ENCODE peak calls at places on chromosomes 13 and 19, in eight cellular contexts. One of them, this sample, is unnamed.

GRCh38 chr19:49824662-49825061 is 6.6 kb downstream of the MED25 start:
- DNase-seq in skeletal muscle cell: no peak
- DNase-seq in A172: no peak
- DNase-seq in EH: no peak
- DNase-seq in activated CD8-positive, alpha-beta memory T cell treated with anti-CD3 and anti-CD28 coated beads for 4 hours: no peak
- DNase-seq in astrocyte of the spinal cord: no peak
- DNase-seq in mucosa of gallbladder: no peak
- DNase-seq in amniotic epithelial cell: no peak
- DNase-seq in this sample: no peak

GRCh38 chr13:72960541-72960940 is 98.3 kb upstream of the KLF5 start:
- DNase-seq in skeletal muscle cell: no peak
- DNase-seq in A172: no peak
- DNase-seq in EH: no peak
- DNase-seq in activated CD8-positive, alpha-beta memory T cell treated with anti-CD3 and anti-CD28 coated beads for 4 hours: no peak
- DNase-seq in astrocyte of the spinal cord: no peak
- DNase-seq in mucosa of gallbladder: peak
- DNase-seq in amniotic epithelial cell: no peak
- DNase-seq in this sample: no peak

GRCh38 chr13:40813662-40814454 is 24.4 kb downstream of the SLC25A15 start:
- DNase-seq in skeletal muscle cell: no peak
- DNase-seq in A172: peak
- DNase-seq in EH: peak
- DNase-seq in activated CD8-positive, alpha-beta memory T cell treated with anti-CD3 and anti-CD28 coated beads for 4 hours: no peak
- DNase-seq in astrocyte of the spinal cord: peak
- DNase-seq in mucosa of gallbladder: no peak
- DNase-seq in amniotic epithelial cell: peak
- DNase-seq in this sample: no peak

GRCh38 chr13:44365008-44365407 is 8.6 kb upstream of the SERP2 start:
- DNase-seq in skeletal muscle cell: no peak
- DNase-seq in A172: peak
- DNase-seq in EH: peak
- DNase-seq in activated CD8-positive, alpha-beta memory T cell treated with anti-CD3 and anti-CD28 coated beads for 4 hours: no peak
- DNase-seq in astrocyte of the spinal cord: peak
- DNase-seq in mucosa of gallbladder: no peak
- DNase-seq in amniotic epithelial cell: peak
- DNase-seq in this sample: no peak

GRCh38 chr19:2166741-2167738 is 3.3 kb downstream of the DOT1L start:
- DNase-seq in skeletal muscle cell: no peak
- DNase-seq in A172: peak
- DNase-seq in EH: peak
- DNase-seq in activated CD8-positive, alpha-beta memory T cell treated with anti-CD3 and anti-CD28 coated beads for 4 hours: no peak
- DNase-seq in astrocyte of the spinal cord: peak
- DNase-seq in mucosa of gallbladder: peak
- DNase-seq in amniotic epithelial cell: peak
- DNase-seq in this sample: peak

GRCh38 chr19:6509118-6509971 is 7.2 kb upstream of the TUBB4A start:
- DNase-seq in skeletal muscle cell: no peak
- DNase-seq in A172: no peak
- DNase-seq in EH: no peak
- DNase-seq in activated CD8-positive, alpha-beta memory T cell treated with anti-CD3 and anti-CD28 coated beads for 4 hours: no peak
- DNase-seq in astrocyte of the spinal cord: no peak
- DNase-seq in mucosa of gallbladder: peak
- DNase-seq in amniotic epithelial cell: no peak
- DNase-seq in this sample: no peak

GRCh38 chr19:19109601-19110000 is 28.7 kb downstream of the TMEM161A start:
- DNase-seq in skeletal muscle cell: no peak
- DNase-seq in A172: no peak
- DNase-seq in EH: peak
- DNase-seq in activated CD8-positive, alpha-beta memory T cell treated with anti-CD3 and anti-CD28 coated beads for 4 hours: no peak
- DNase-seq in astrocyte of the spinal cord: no peak
- DNase-seq in mucosa of gallbladder: no peak
- DNase-seq in amniotic epithelial cell: peak
- DNase-seq in this sample: no peak

GRCh38 chr13:22130254-22130653 is 459.4 kb downstream of the FGF9 start:
- DNase-seq in skeletal muscle cell: no peak
- DNase-seq in A172: no peak
- DNase-seq in EH: no peak
- DNase-seq in activated CD8-positive, alpha-beta memory T cell treated with anti-CD3 and anti-CD28 coated beads for 4 hours: no peak
- DNase-seq in astrocyte of the spinal cord: no peak
- DNase-seq in mucosa of gallbladder: no peak
- DNase-seq in amniotic epithelial cell: no peak
- DNase-seq in this sample: no peak

GRCh38 chr13:77698211-77699058 is 948 bp downstream of the SLAIN1 start:
- DNase-seq in skeletal muscle cell: no peak
- DNase-seq in A172: no peak
- DNase-seq in EH: peak
- DNase-seq in activated CD8-positive, alpha-beta memory T cell treated with anti-CD3 and anti-CD28 coated beads for 4 hours: no peak
- DNase-seq in astrocyte of the spinal cord: no peak
- DNase-seq in mucosa of gallbladder: peak
- DNase-seq in amniotic epithelial cell: no peak
- DNase-seq in this sample: peak

GRCh38 chr13:24038405-24038804 is 122.1 kb upstream of the SPATA13 start:
- DNase-seq in skeletal muscle cell: no peak
- DNase-seq in A172: peak
- DNase-seq in EH: peak
- DNase-seq in activated CD8-positive, alpha-beta memory T cell treated with anti-CD3 and anti-CD28 coated beads for 4 hours: no peak
- DNase-seq in astrocyte of the spinal cord: peak
- DNase-seq in mucosa of gallbladder: no peak
- DNase-seq in amniotic epithelial cell: peak
- DNase-seq in this sample: no peak

GRCh38 chr19:49823472-49823871 is 5.4 kb downstream of the MED25 start:
- DNase-seq in skeletal muscle cell: no peak
- DNase-seq in A172: no peak
- DNase-seq in EH: no peak
- DNase-seq in activated CD8-positive, alpha-beta memory T cell treated with anti-CD3 and anti-CD28 coated beads for 4 hours: no peak
- DNase-seq in astrocyte of the spinal cord: no peak
- DNase-seq in mucosa of gallbladder: no peak
- DNase-seq in amniotic epithelial cell: no peak
- DNase-seq in this sample: no peak

GRCh38 chr13:43058318-43058674 is 34.9 kb downstream of the DNAJC15 start:
- DNase-seq in skeletal muscle cell: no peak
- DNase-seq in A172: peak
- DNase-seq in EH: peak
- DNase-seq in activated CD8-positive, alpha-beta memory T cell treated with anti-CD3 and anti-CD28 coated beads for 4 hours: no peak
- DNase-seq in astrocyte of the spinal cord: peak
- DNase-seq in mucosa of gallbladder: no peak
- DNase-seq in amniotic epithelial cell: peak
- DNase-seq in this sample: no peak

GRCh38 chr13:101473458-101473857 is 21.0 kb downstream of the ITGBL1 start:
- DNase-seq in skeletal muscle cell: peak
- DNase-seq in A172: peak
- DNase-seq in EH: peak
- DNase-seq in activated CD8-positive, alpha-beta memory T cell treated with anti-CD3 and anti-CD28 coated beads for 4 hours: no peak
- DNase-seq in astrocyte of the spinal cord: peak
- DNase-seq in mucosa of gallbladder: no peak
- DNase-seq in amniotic epithelial cell: peak
- DNase-seq in this sample: no peak

GRCh38 chr19:496333-496634 is at the start of gene MADCAM1:
- DNase-seq in skeletal muscle cell: no peak
- DNase-seq in A172: no peak
- DNase-seq in EH: no peak
- DNase-seq in activated CD8-positive, alpha-beta memory T cell treated with anti-CD3 and anti-CD28 coated beads for 4 hours: no peak
- DNase-seq in astrocyte of the spinal cord: no peak
- DNase-seq in mucosa of gallbladder: no peak
- DNase-seq in amniotic epithelial cell: no peak
- DNase-seq in this sample: no peak

GRCh38 chr13:66899955-66900354 is 330.2 kb downstream of the PCDH9 start:
- DNase-seq in skeletal muscle cell: no peak
- DNase-seq in A172: no peak
- DNase-seq in EH: no peak
- DNase-seq in activated CD8-positive, alpha-beta memory T cell treated with anti-CD3 and anti-CD28 coated beads for 4 hours: no peak
- DNase-seq in astrocyte of the spinal cord: no peak
- DNase-seq in mucosa of gallbladder: no peak
- DNase-seq in amniotic epithelial cell: peak
- DNase-seq in this sample: no peak

GRCh38 chr13:113152894-113153809 is 5.3 kb upstream of the PROZ start:
- DNase-seq in skeletal muscle cell: no peak
- DNase-seq in A172: no peak
- DNase-seq in EH: no peak
- DNase-seq in activated CD8-positive, alpha-beta memory T cell treated with anti-CD3 and anti-CD28 coated beads for 4 hours: no peak
- DNase-seq in astrocyte of the spinal cord: peak
- DNase-seq in mucosa of gallbladder: peak
- DNase-seq in amniotic epithelial cell: peak
- DNase-seq in this sample: peak

GRCh38 chr19:37669336-37669963 is 14.2 kb upstream of the ZFP30 start:
- DNase-seq in skeletal muscle cell: no peak
- DNase-seq in A172: no peak
- DNase-seq in EH: peak
- DNase-seq in activated CD8-positive, alpha-beta memory T cell treated with anti-CD3 and anti-CD28 coated beads for 4 hours: no peak
- DNase-seq in astrocyte of the spinal cord: no peak
- DNase-seq in mucosa of gallbladder: no peak
- DNase-seq in amniotic epithelial cell: peak
- DNase-seq in this sample: no peak

GRCh38 chr19:7832781-7833180 is 2.8 kb downstream of the EVI5L start:
- DNase-seq in skeletal muscle cell: no peak
- DNase-seq in A172: no peak
- DNase-seq in EH: peak
- DNase-seq in activated CD8-positive, alpha-beta memory T cell treated with anti-CD3 and anti-CD28 coated beads for 4 hours: no peak
- DNase-seq in astrocyte of the spinal cord: no peak
- DNase-seq in mucosa of gallbladder: no peak
- DNase-seq in amniotic epithelial cell: peak
- DNase-seq in this sample: no peak

GRCh38 chr13:112740502-112741131 is 50.8 kb downstream of the ATP11A start:
- DNase-seq in skeletal muscle cell: peak
- DNase-seq in A172: peak
- DNase-seq in EH: peak
- DNase-seq in activated CD8-positive, alpha-beta memory T cell treated with anti-CD3 and anti-CD28 coated beads for 4 hours: no peak
- DNase-seq in astrocyte of the spinal cord: peak
- DNase-seq in mucosa of gallbladder: peak
- DNase-seq in amniotic epithelial cell: peak
- DNase-seq in this sample: peak

GRCh38 chr13:34926513-34926912 is 15.6 kb upstream of the NBEA start:
- DNase-seq in skeletal muscle cell: peak
- DNase-seq in A172: peak
- DNase-seq in EH: peak
- DNase-seq in activated CD8-positive, alpha-beta memory T cell treated with anti-CD3 and anti-CD28 coated beads for 4 hours: no peak
- DNase-seq in astrocyte of the spinal cord: peak
- DNase-seq in mucosa of gallbladder: no peak
- DNase-seq in amniotic epithelial cell: peak
- DNase-seq in this sample: no peak

GRCh38 chr13:51797664-51798488 is 6.1 kb downstream of the DHRS12 start:
- DNase-seq in skeletal muscle cell: no peak
- DNase-seq in A172: peak
- DNase-seq in EH: peak
- DNase-seq in activated CD8-positive, alpha-beta memory T cell treated with anti-CD3 and anti-CD28 coated beads for 4 hours: peak
- DNase-seq in astrocyte of the spinal cord: peak
- DNase-seq in mucosa of gallbladder: peak
- DNase-seq in amniotic epithelial cell: peak
- DNase-seq in this sample: no peak

GRCh38 chr13:47211106-47211505 is 314.3 kb upstream of the HTR2A start:
- DNase-seq in skeletal muscle cell: no peak
- DNase-seq in A172: peak
- DNase-seq in EH: peak
- DNase-seq in activated CD8-positive, alpha-beta memory T cell treated with anti-CD3 and anti-CD28 coated beads for 4 hours: no peak
- DNase-seq in astrocyte of the spinal cord: peak
- DNase-seq in mucosa of gallbladder: no peak
- DNase-seq in amniotic epithelial cell: peak
- DNase-seq in this sample: no peak

GRCh38 chr19:7980168-7980567 is 25.3 kb downstream of the ELAVL1 start:
- DNase-seq in skeletal muscle cell: no peak
- DNase-seq in A172: no peak
- DNase-seq in EH: no peak
- DNase-seq in activated CD8-positive, alpha-beta memory T cell treated with anti-CD3 and anti-CD28 coated beads for 4 hours: no peak
- DNase-seq in astrocyte of the spinal cord: no peak
- DNase-seq in mucosa of gallbladder: no peak
- DNase-seq in amniotic epithelial cell: no peak
- DNase-seq in this sample: peak

GRCh38 chr19:40467007-40467565 is 285 bp downstream of the SPTBN4 start:
- DNase-seq in skeletal muscle cell: no peak
- DNase-seq in A172: no peak
- DNase-seq in EH: no peak
- DNase-seq in activated CD8-positive, alpha-beta memory T cell treated with anti-CD3 and anti-CD28 coated beads for 4 hours: no peak
- DNase-seq in astrocyte of the spinal cord: no peak
- DNase-seq in mucosa of gallbladder: no peak
- DNase-seq in amniotic epithelial cell: no peak
- DNase-seq in this sample: no peak

GRCh38 chr19:30931307-30931706 is 417.9 kb downstream of the TSHZ3 start:
- DNase-seq in skeletal muscle cell: no peak
- DNase-seq in A172: no peak
- DNase-seq in EH: no peak
- DNase-seq in activated CD8-positive, alpha-beta memory T cell treated with anti-CD3 and anti-CD28 coated beads for 4 hours: no peak
- DNase-seq in astrocyte of the spinal cord: no peak
- DNase-seq in mucosa of gallbladder: no peak
- DNase-seq in amniotic epithelial cell: no peak
- DNase-seq in this sample: no peak

GRCh38 chr19:13060233-13060963 is 42.3 kb downstream of the LYL1 start:
- DNase-seq in skeletal muscle cell: no peak
- DNase-seq in A172: peak
- DNase-seq in EH: peak
- DNase-seq in activated CD8-positive, alpha-beta memory T cell treated with anti-CD3 and anti-CD28 coated beads for 4 hours: no peak
- DNase-seq in astrocyte of the spinal cord: no peak
- DNase-seq in mucosa of gallbladder: no peak
- DNase-seq in amniotic epithelial cell: peak
- DNase-seq in this sample: no peak

GRCh38 chr19:54178581-54179261 is 5.8 kb upstream of the TMC4 start:
- DNase-seq in skeletal muscle cell: no peak
- DNase-seq in A172: no peak
- DNase-seq in EH: no peak
- DNase-seq in activated CD8-positive, alpha-beta memory T cell treated with anti-CD3 and anti-CD28 coated beads for 4 hours: no peak
- DNase-seq in astrocyte of the spinal cord: no peak
- DNase-seq in mucosa of gallbladder: no peak
- DNase-seq in amniotic epithelial cell: no peak
- DNase-seq in this sample: no peak

GRCh38 chr13:50309872-50310594 is 294.8 kb downstream of the KCNRG start:
- DNase-seq in skeletal muscle cell: no peak
- DNase-seq in A172: no peak
- DNase-seq in EH: no peak
- DNase-seq in activated CD8-positive, alpha-beta memory T cell treated with anti-CD3 and anti-CD28 coated beads for 4 hours: no peak
- DNase-seq in astrocyte of the spinal cord: no peak
- DNase-seq in mucosa of gallbladder: no peak
- DNase-seq in amniotic epithelial cell: no peak
- DNase-seq in this sample: no peak

GRCh38 chr19:47766670-47767069 is 11.8 kb upstream of the SELENOW start:
- DNase-seq in skeletal muscle cell: no peak
- DNase-seq in A172: no peak
- DNase-seq in EH: no peak
- DNase-seq in activated CD8-positive, alpha-beta memory T cell treated with anti-CD3 and anti-CD28 coated beads for 4 hours: no peak
- DNase-seq in astrocyte of the spinal cord: no peak
- DNase-seq in mucosa of gallbladder: no peak
- DNase-seq in amniotic epithelial cell: no peak
- DNase-seq in this sample: no peak

GRCh38 chr13:114099191-114099590 is 33.2 kb downstream of the RASA3 start:
- DNase-seq in skeletal muscle cell: peak
- DNase-seq in A172: peak
- DNase-seq in EH: peak
- DNase-seq in activated CD8-positive, alpha-beta memory T cell treated with anti-CD3 and anti-CD28 coated beads for 4 hours: no peak
- DNase-seq in astrocyte of the spinal cord: peak
- DNase-seq in mucosa of gallbladder: peak
- DNase-seq in amniotic epithelial cell: peak
- DNase-seq in this sample: no peak

GRCh38 chr13:37681295-37682032 is 82.9 kb upstream of the POSTN start:
- DNase-seq in skeletal muscle cell: peak
- DNase-seq in A172: peak
- DNase-seq in EH: peak
- DNase-seq in activated CD8-positive, alpha-beta memory T cell treated with anti-CD3 and anti-CD28 coated beads for 4 hours: no peak
- DNase-seq in astrocyte of the spinal cord: peak
- DNase-seq in mucosa of gallbladder: peak
- DNase-seq in amniotic epithelial cell: peak
- DNase-seq in this sample: no peak

GRCh38 chr13:59269476-59269875 is 894.3 kb downstream of the DIAPH3 start:
- DNase-seq in skeletal muscle cell: peak
- DNase-seq in A172: peak
- DNase-seq in EH: peak
- DNase-seq in activated CD8-positive, alpha-beta memory T cell treated with anti-CD3 and anti-CD28 coated beads for 4 hours: no peak
- DNase-seq in astrocyte of the spinal cord: peak
- DNase-seq in mucosa of gallbladder: no peak
- DNase-seq in amniotic epithelial cell: peak
- DNase-seq in this sample: no peak

GRCh38 chr13:46385946-46386345 is 1.1 kb downstream of the RUBCNL start:
- DNase-seq in skeletal muscle cell: no peak
- DNase-seq in A172: no peak
- DNase-seq in EH: no peak
- DNase-seq in activated CD8-positive, alpha-beta memory T cell treated with anti-CD3 and anti-CD28 coated beads for 4 hours: no peak
- DNase-seq in astrocyte of the spinal cord: no peak
- DNase-seq in mucosa of gallbladder: no peak
- DNase-seq in amniotic epithelial cell: no peak
- DNase-seq in this sample: no peak

This sample was measured in left lobe of liver.